ENCODE peak calls at places on chromosomes 2 and 18, in five cellular contexts. W, E, P, X and M are unnamed samples.

GRCh38 chr2:146979746-146980145 is 865.1 kb upstream of the ACVR2A start:
- DNase-seq in E (no peak), P (no peak), X (no peak), W (peak), M (no peak)

GRCh38 chr18:13762690-13763439 is 36.4 kb downstream of the RNMT start:
- DNase-seq in P (no peak), X (no peak), E (no peak), W (no peak), M (no peak)

GRCh38 chr2:47008381-47009280 is 93.0 kb upstream of the MCFD2 start:
- DNase-seq in X (peak), P (no peak), W (peak), E (peak), M (no peak)

GRCh38 chr2:235394278-235394828 is 99.5 kb upstream of the AGAP1 start:
- DNase-seq in P (no peak), W (peak), X (no peak), E (peak), M (no peak)

GRCh38 chr2:63195310-63195709 is 144.7 kb downstream of the OTX1 start:
- DNase-seq in W (no peak), E (no peak), X (no peak), P (no peak), M (no peak)

GRCh38 chr2:73297151-73297559 is 3.8 kb upstream of the EGR4 start:
- DNase-seq in E (peak), W (no peak), P (no peak), X (no peak), M (no peak)

GRCh38 chr18:31217455-31217854 is 54.8 kb upstream of the DSC1 start:
- DNase-seq in W (no peak), E (peak), X (no peak), P (no peak), M (no peak)

GRCh38 chr18:11750171-11750570 is 61.1 kb downstream of the GNAL start:
- DNase-seq in W (no peak), X (no peak), P (no peak), E (no peak), M (no peak)

GRCh38 chr2:7018767-7019166 is 101.6 kb downstream of the RNF144A start:
- DNase-seq in E (no peak), W (no peak), X (no peak), P (no peak), M (no peak)
- H3K27ac ChIP-seq in E (no peak), W (no peak), X (no peak), P (no peak), M (no peak)

GRCh38 chr2:184830531-184830930 is 232.2 kb downstream of the ZNF804A start:
- DNase-seq in E (no peak), W (no peak), X (no peak), P (no peak), M (no peak)
- H3K27ac ChIP-seq in E (no peak), W (no peak), X (no peak), P (no peak), M (no peak)

GRCh38 chr2:223049356-223049755 is 2.6 kb upstream of the KCNE4 start:
- DNase-seq in W (no peak), X (no peak), P (no peak), E (no peak), M (no peak)
- H3K27ac ChIP-seq in W (no peak), X (no peak), P (no peak), E (no peak), M (no peak)

GRCh38 chr18:3692691-3693090 is 242.7 kb downstream of the TGIF1 start:
- DNase-seq in P (no peak), W (no peak), E (no peak), X (no peak), M (no peak)
- H3K27ac ChIP-seq in P (no peak), W (no peak), E (no peak), X (no peak), M (no peak)